ENCODE peak calls at places on chromosome 2, in four cellular contexts. A is HEK293T, D is HFFc6, K is MM.1S. B is an unnamed sample.

GRCh38 chr2:228355897-228356296 is 174.4 kb upstream of the SPHKAP start:
- DNase-seq in A (no peak), D (no peak), K (no peak), B (no peak)

GRCh38 chr2:11558206-11558886 is 24.5 kb downstream of the GREB1 start:
- DNase-seq in A (no peak), D (no peak), K (no peak), B (peak)

GRCh38 chr2:51103205-51103604 is 71.3 kb upstream of the NRXN1 start:
- DNase-seq in A (no peak), D (no peak), K (no peak), B (no peak)

GRCh38 chr2:190467575-190468083 is 59.5 kb downstream of the MFSD6 start:
- DNase-seq in A (no peak), D (peak), K (no peak), B (no peak)

GRCh38 chr2:101253013-101253712 is 477 bp downstream of the CNOT11 start:
- DNase-seq in A (peak), D (peak), K (peak), B (no peak)

GRCh38 chr2:120869659-120870466 is 134.2 kb downstream of the GLI2 start:
- DNase-seq in A (no peak), D (peak), K (no peak), B (no peak)

GRCh38 chr2:189631849-189632248 is 29.4 kb upstream of the ASNSD1 start:
- DNase-seq in A (no peak), D (peak), K (no peak), B (no peak)

GRCh38 chr2:170362895-170363582 is 185.1 kb downstream of the MYO3B start:
- DNase-seq in A (no peak), D (peak), K (no peak), B (no peak)

B was measured in SK-N-DZ.